ENCODE peak calls at places on chromosomes 4 and X, in six cellular contexts. J is breast epithelium; C is tibial artery; H is cardiac muscle cell; B is CD8-positive, alpha-beta memory T cell; D is astrocyte. W is an unnamed sample.

GRCh38 chr4:73259552-73260140 is 1.0 kb upstream of the ANKRD17 start:
- DNase-seq in J (no peak), C (no peak), H (peak), B (no peak), D (peak), W (no peak)

GRCh38 chrX:152926279-152926678 is 28.4 kb downstream of the ZNF185 start:
- DNase-seq in J (peak), C (no peak), H (peak), B (no peak), D (peak), W (no peak)

GRCh38 chr4:123825596-123826291 is 429.1 kb downstream of the SPRY1 start:
- DNase-seq in J (no peak), C (no peak), H (no peak), B (no peak), D (peak), W (no peak)

GRCh38 chr4:124118061-124118460 is 594.5 kb downstream of the ANKRD50 start:
- DNase-seq in J (no peak), C (no peak), H (no peak), B (no peak), D (no peak), W (no peak)

GRCh38 chrX:17464196-17464595 is 89.2 kb downstream of the NHS start:
- DNase-seq in J (no peak), C (no peak), H (peak), B (no peak), D (peak), W (no peak)

GRCh38 chr4:98199247-98199646 is 56.0 kb upstream of the STPG2 start:
- DNase-seq in J (no peak), C (no peak), H (no peak), B (no peak), D (no peak), W (no peak)

GRCh38 chrX:37786666-37787337 is 6.9 kb downstream of the CYBB start:
- DNase-seq in J (no peak), C (no peak), H (no peak), B (no peak), D (no peak), W (no peak)

GRCh38 chrX:52576946-52577345 is 60.1 kb upstream of the XAGE1B start:
- DNase-seq in J (no peak), C (no peak), H (no peak), B (no peak), D (no peak), W (no peak)

GRCh38 chr4:79607979-79608378 is 200.0 kb upstream of the GK2 start:
- DNase-seq in J (no peak), C (no peak), H (no peak), B (no peak), D (no peak), W (no peak)

GRCh38 chr4:8046925-8047541 is 107.4 kb upstream of the AFAP1 start:
- DNase-seq in J (no peak), C (no peak), H (no peak), B (peak), D (no peak), W (no peak)

DNA sequence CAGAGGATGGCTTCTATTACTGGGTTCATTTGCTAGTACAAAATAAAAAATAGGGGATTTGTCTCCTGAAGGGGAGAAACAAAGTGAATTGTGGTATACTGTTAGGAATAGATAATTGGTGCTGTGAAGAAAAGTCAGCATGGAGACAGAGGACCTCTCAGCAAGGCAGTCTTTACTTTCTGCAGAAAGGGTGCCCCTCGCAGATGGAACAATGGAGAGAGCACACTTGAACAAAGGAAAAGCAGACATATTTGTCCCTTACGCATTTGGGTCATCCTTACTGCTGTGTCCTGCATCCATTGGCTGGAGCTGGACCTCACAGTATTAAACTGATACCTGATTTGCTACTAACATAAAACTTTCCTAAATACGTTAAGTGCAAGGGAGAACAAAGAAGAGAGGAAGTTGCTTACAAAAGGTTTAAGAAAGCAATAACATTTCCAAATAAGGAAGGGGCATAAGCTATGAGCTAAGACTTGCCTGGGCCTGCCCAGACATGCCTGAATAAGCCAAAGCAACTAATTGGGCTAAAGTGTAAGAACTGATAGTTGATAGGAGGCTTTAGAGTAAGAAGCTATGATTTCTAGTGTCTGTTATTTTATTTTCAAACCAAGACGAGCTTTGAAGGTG is 83.8 kb downstream of the CCKAR start:
- DNase-seq in J (no peak), C (no peak), H (no peak), B (no peak), D (no peak), W (no peak)
- H3K27ac ChIP-seq in J (no peak), C (no peak), H (no peak), B (no peak), D (no peak), W (no peak)

DNA sequence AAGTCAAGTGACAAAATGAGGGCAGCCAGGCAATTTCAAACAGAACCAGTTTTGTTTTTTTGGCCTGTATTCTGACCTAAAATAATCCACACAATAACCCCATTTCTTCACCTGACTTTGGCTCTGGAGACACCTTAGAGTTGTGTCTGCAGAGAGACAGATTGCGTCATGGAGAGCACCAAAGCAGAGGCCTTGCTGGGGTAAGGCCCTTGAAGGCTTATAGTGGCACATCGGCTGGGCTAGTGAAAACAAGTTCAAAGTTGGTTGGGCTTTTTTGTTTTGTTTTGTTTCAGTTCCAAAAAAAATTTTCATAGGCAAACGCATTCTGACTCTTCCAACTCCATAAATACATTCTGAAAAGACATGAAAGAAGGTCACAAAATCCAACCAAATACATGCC is 34.4 kb downstream of the PARM1 start:
- DNase-seq in J (no peak), C (no peak), H (no peak), B (no peak), D (no peak), W (no peak)
- H3K4me3 ChIP-seq in J (no peak), C (no peak), H (no peak), B (no peak), D (no peak), W (no peak)

GRCh38 chr4:146368209-146368608 is 153.5 kb downstream of the SLC10A7 start:
- DNase-seq in J (no peak), C (no peak), H (peak), B (no peak), D (no peak), W (no peak)
- H3K27ac ChIP-seq in J (no peak), C (no peak), H (no peak), B (no peak), D (no peak), W (no peak)

DNA sequence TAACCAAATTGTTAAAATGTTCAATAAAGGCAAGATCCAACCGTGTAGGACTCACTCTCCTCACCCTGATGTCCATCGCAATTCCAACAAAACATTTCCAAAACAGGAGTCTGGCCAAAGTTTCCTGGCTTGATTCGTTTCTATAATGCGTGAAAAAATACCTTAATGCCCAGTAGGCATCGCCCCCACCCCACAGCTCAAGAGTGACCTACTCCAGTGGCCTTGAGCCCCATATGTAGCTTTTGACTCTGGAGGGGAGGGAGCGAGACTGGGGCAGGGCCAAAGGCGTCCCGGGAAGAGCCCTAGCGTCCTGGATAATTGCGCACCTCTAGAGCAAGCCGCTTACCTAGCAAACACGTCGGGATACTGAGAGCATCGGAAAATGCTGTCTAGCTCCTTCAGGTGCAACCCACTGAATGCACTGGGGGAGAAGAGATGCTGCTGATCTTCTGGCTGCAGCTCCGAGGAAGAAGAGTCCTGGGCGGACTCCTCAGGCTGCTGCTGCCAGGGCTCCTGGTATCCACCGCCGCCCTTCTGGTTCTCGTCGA is 55.6 kb upstream of the NKAP start:
- DNase-seq in J (no peak), C (no peak), H (no peak), B (no peak), D (no peak), W (no peak)
- H3K4me3 ChIP-seq in J (no peak), C (no peak), H (no peak), B (no peak), D (no peak), W (no peak)

GRCh38 chrX:45850775-45851433 is 650.2 kb upstream of the DIPK2B start:
- DNase-seq in J (no peak), C (peak), H (peak), B (no peak), D (peak), W (no peak)
- H3K27ac ChIP-seq in J (peak), C (no peak), H (no peak), B (no peak), D (peak), W (peak)

GRCh38 chrX:132665676-132666075 is 176.8 kb upstream of the MBNL3 start:
- DNase-seq in J (no peak), C (no peak), H (no peak), B (no peak), D (no peak), W (no peak)

GRCh38 chrX:132664273-132664672 is 175.4 kb upstream of the MBNL3 start:
- DNase-seq in J (no peak), C (no peak), H (no peak), B (no peak), D (no peak), W (no peak)

DNA sequence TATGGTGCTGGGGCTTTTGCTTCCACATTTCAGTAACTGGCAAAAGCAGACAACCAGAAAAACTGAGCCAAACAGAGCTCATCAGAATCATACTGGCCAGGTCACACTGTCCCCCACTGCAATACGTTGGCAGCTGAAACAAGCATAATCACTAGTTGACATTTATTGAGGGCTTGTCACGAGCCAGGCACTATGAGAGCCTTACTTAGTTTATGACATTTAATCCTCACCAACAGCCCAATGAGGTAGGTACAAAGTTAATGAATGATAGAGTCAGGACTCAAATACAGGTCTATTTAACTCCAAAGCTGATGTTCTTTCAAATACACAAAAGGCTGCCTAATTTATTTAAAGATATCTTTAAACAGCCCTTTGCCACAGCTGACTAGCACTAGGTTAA is 174.0 kb upstream of the MBNL3 start:
- DNase-seq in J (no peak), C (no peak), H (no peak), B (no peak), D (no peak), W (no peak)
- H3K4me3 ChIP-seq in J (no peak), C (no peak), H (no peak), B (no peak), D (no peak), W (no peak)

GRCh38 chr4:182141623-182142022 is 101.6 kb upstream of the TENM3 start:
- DNase-seq in J (no peak), C (no peak), H (no peak), B (no peak), D (no peak), W (no peak)

GRCh38 chr4:182142146-182143085 is 100.8 kb upstream of the TENM3 start:
- DNase-seq in J (no peak), C (no peak), H (peak), B (no peak), D (peak), W (no peak)

GRCh38 chr4:182144621-182145359 is 98.4 kb upstream of the TENM3 start:
- DNase-seq in J (no peak), C (no peak), H (no peak), B (no peak), D (no peak), W (no peak)

GRCh38 chr4:182143822-182144620 is 99.2 kb upstream of the TENM3 start:
- DNase-seq in J (no peak), C (no peak), H (peak), B (no peak), D (peak), W (no peak)

GRCh38 chr4:182143086-182143821 is 99.9 kb upstream of the TENM3 start:
- DNase-seq in J (no peak), C (no peak), H (peak), B (no peak), D (peak), W (no peak)
- H3K27ac ChIP-seq in J (no peak), C (no peak), H (no peak), B (no peak), D (peak), W (no peak)

GRCh38 chrX:149185087-149185486 is 320.0 kb downstream of the IDS start:
- DNase-seq in J (no peak), C (no peak), H (peak), B (no peak), D (no peak), W (no peak)
- H3K4me3 ChIP-seq in J (no peak), C (no peak), H (no peak), B (no peak), D (no peak), W (no peak)

DNA sequence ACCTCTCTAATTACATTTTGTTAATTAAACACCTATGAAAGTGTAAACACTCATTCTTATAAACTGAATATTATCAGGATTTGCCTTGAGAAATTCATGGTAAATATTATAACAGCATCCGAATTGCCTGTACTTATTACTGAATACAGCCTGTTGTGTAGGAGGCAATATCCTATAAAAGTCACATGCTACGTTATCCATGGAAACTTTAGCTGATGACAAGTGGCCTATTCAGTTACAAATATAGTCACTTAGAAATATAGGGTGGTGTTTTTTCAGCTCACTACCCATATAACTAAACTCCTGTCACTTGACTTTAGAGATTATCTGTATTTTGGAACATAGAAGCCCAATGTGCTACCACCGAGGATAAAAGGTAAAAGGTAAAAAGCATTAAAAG is 493.4 kb downstream of the INPP4B start:
- DNase-seq in J (no peak), C (no peak), H (no peak), B (no peak), D (no peak), W (no peak)
- H3K27ac ChIP-seq in J (no peak), C (peak), H (no peak), B (no peak), D (no peak), W (peak)

DNA sequence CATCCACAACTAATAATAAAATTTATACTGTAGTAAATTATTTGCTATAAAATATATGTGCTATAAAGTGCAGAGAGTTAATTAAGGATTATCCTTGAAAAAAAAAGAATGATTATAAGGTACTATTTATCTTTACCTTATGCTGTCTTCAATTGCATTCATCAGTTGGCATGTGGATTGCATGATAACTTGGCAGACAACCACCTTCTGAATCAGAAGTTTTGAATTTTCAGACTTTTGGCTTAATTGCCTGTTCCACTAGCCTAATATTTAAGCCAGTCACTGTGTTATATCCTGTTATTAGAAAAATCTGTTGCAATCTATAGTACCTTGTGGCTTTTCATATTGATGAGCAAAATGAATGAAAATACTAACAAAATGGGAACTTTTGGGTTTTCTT is 1040.3 kb upstream of the PCDH10 start:
- DNase-seq in J (no peak), C (no peak), H (peak), B (no peak), D (peak), W (no peak)
- H3K4me3 ChIP-seq in J (no peak), C (no peak), H (no peak), B (no peak), D (no peak), W (no peak)